ENCODE peak calls at places on chromosomes 1 and 21, in six cellular contexts. U is hepatocyte, K is HCT116, E is H9, V is neuronal stem cell, L is GM23338. Z is an unnamed sample.

GRCh38 chr1:87588445-87588844 is 259.8 kb downstream of the LMO4 start:
- DNase-seq in U (no peak), K (no peak), E (no peak), V (no peak), L (no peak), Z (no peak)

GRCh38 chr21:39885119-39885848 is 18.0 kb downstream of the PCP4 start:
- DNase-seq in U (no peak), K (no peak), E (no peak), V (no peak), L (no peak), Z (no peak)

GRCh38 chr1:65963161-65963888 is 170.6 kb downstream of the PDE4B start:
- DNase-seq in U (no peak), K (no peak), E (no peak), V (no peak), L (no peak), Z (no peak)

GRCh38 chr1:226304291-226304955 is 4.5 kb downstream of the LIN9 start:
- DNase-seq in U (no peak), K (no peak), E (no peak), V (no peak), L (peak; percentile 74), Z (no peak)

GRCh38 chr1:39177641-39178040 is 26.9 kb upstream of the MACF1 start:
- DNase-seq in U (no peak), K (no peak), E (no peak), V (no peak), L (no peak), Z (no peak)

GRCh38 chr1:248670003-248670402 is 14.7 kb upstream of the OR2T27 start:
- DNase-seq in U (no peak), K (peak; percentile 7), E (no peak), V (no peak), L (peak; percentile 20), Z (no peak)

GRCh38 chr1:52919051-52919719 is 2.4 kb downstream of the ECHDC2 start:
- DNase-seq in U (no peak), K (no peak), E (no peak), V (no peak), L (no peak), Z (no peak)

GRCh38 chr1:112744019-112744578 is 29.0 kb upstream of the PPM1J start:
- DNase-seq in U (peak; percentile 66), K (no peak), E (peak; percentile 77), V (peak; percentile 29), L (peak; percentile 79), Z (no peak)

GRCh38 chr1:61083014-61083798 is 845 bp downstream of the NFIA start:
- DNase-seq in U (peak; percentile 34), K (no peak), E (no peak), V (no peak), L (peak; percentile 35), Z (no peak)

GRCh38 chr1:90573736-90574135 is 143.4 kb downstream of the BARHL2 start:
- DNase-seq in U (no peak), K (no peak), E (no peak), V (no peak), L (no peak), Z (no peak)

GRCh38 chr1:3409737-3410434 is 44.6 kb upstream of the ARHGEF16 start:
- DNase-seq in U (peak; percentile 76), K (no peak), E (peak; percentile 44), V (no peak), L (peak; percentile 25), Z (no peak)

GRCh38 chr1:8364528-8365442 is 46.9 kb downstream of the SLC45A1 start:
- DNase-seq in U (no peak), K (no peak), E (no peak), V (no peak), L (no peak), Z (no peak)

GRCh38 chr1:35505911-35506798 is 51.0 kb downstream of the KIAA0319L start:
- DNase-seq in U (no peak), K (peak; percentile 13), E (no peak), V (no peak), L (no peak), Z (peak; percentile 67)

GRCh38 chr1:155193275-155193990 is 14.3 kb downstream of the THBS3 start:
- DNase-seq in U (peak; percentile 93), K (peak; percentile 79), E (peak; percentile 95), V (peak; percentile 91), L (peak; percentile 94), Z (peak; percentile 90)

GRCh38 chr1:160219062-160219929 is 14.1 kb downstream of the PEA15 start:
- DNase-seq in U (peak; percentile 72), K (peak; percentile 19), E (peak; percentile 67), V (no peak), L (peak; percentile 86), Z (peak; percentile 58)

GRCh38 chr1:2987773-2988172 is 33.5 kb upstream of the ACTRT2 start:
- DNase-seq in U (no peak), K (no peak), E (no peak), V (no peak), L (no peak), Z (no peak)

GRCh38 chr1:147750618-147751217 is 9.7 kb downstream of the GJA5 start:
- DNase-seq in U (no peak), K (no peak), E (no peak), V (no peak), L (no peak), Z (no peak)

GRCh38 chr1:73765551-73766233 is 432.3 kb downstream of the LRRIQ3 start:
- DNase-seq in U (no peak), K (no peak), E (no peak), V (no peak), L (no peak), Z (no peak)

GRCh38 chr1:27672750-27673112 is 739 bp upstream of the IFI6 start:
- DNase-seq in U (no peak), K (no peak), E (no peak), V (no peak), L (no peak), Z (no peak)

GRCh38 chr1:181587870-181588438 is 104.6 kb downstream of the CACNA1E start:
- DNase-seq in U (no peak), K (no peak), E (peak; percentile 52), V (no peak), L (peak; percentile 67), Z (peak; percentile 53)

GRCh38 chr1:31497601-31498000 is 78.7 kb upstream of the TINAGL1 start:
- DNase-seq in U (no peak), K (no peak), E (no peak), V (no peak), L (no peak), Z (no peak)

GRCh38 chr1:204673909-204674701 is 11.4 kb downstream of the LRRN2 start:
- DNase-seq in U (no peak), K (no peak), E (peak; percentile 45), V (no peak), L (peak; percentile 67), Z (no peak)

GRCh38 chr1:198681247-198681646 is 42.4 kb downstream of the PTPRC start:
- DNase-seq in U (no peak), K (no peak), E (no peak), V (no peak), L (no peak), Z (peak; percentile 88)

GRCh38 chr1:38292969-38293368 is 246.4 kb upstream of the POU3F1 start:
- DNase-seq in U (no peak), K (no peak), E (no peak), V (no peak), L (no peak), Z (no peak)

GRCh38 chr1:193183019-193183643 is 3.3 kb downstream of the B3GALT2 start:
- DNase-seq in U (peak; percentile 77), K (peak; percentile 51), E (no peak), V (peak; percentile 37), L (peak; percentile 74), Z (peak; percentile 87)

GRCh38 chr1:58774027-58774426 is 9.8 kb downstream of the JUN start:
- DNase-seq in U (no peak), K (no peak), E (no peak), V (no peak), L (no peak), Z (no peak)

GRCh38 chr1:31910933-31911332 is 27.2 kb downstream of the PTP4A2 start:
- DNase-seq in U (no peak), K (no peak), E (no peak), V (no peak), L (no peak), Z (peak; percentile 46)

GRCh38 chr1:15098366-15099125 is 55.0 kb upstream of the TMEM51 start:
- DNase-seq in U (no peak), K (no peak), E (no peak), V (no peak), L (no peak), Z (no peak)

GRCh38 chr1:101282314-101283087 is 45.7 kb downstream of the S1PR1 start:
- DNase-seq in U (no peak), K (no peak), E (no peak), V (no peak), L (no peak), Z (no peak)

GRCh38 chr1:151887028-151887427 is 22.3 kb downstream of the THEM4 start:
- DNase-seq in U (no peak), K (no peak), E (no peak), V (no peak), L (no peak), Z (no peak)

GRCh38 chr1:29004813-29005212 is 90.4 kb downstream of the EPB41 start:
- DNase-seq in U (no peak), K (no peak), E (no peak), V (no peak), L (no peak), Z (no peak)

GRCh38 chr1:208164609-208165008 is 79.6 kb downstream of the PLXNA2 start:
- DNase-seq in U (no peak), K (no peak), E (no peak), V (no peak), L (no peak), Z (no peak)
- H3K4me2 ChIP-seq in U (no peak overlapping the region), K (no peak overlapping the region), E (no peak overlapping the region), V (no peak overlapping the region), L (no peak overlapping the region), Z (no peak overlapping the region)

GRCh38 chr1:107292012-107292411 is 151.2 kb downstream of the NTNG1 start:
- DNase-seq in U (no peak), K (no peak), E (no peak), V (no peak), L (no peak), Z (no peak)
- H3K4me2 ChIP-seq in U (no peak overlapping the region), K (no peak overlapping the region), E (no peak overlapping the region), V (no peak overlapping the region), L (no peak overlapping the region), Z (no peak overlapping the region)

GRCh38 chr1:18516473-18516872 is 35.7 kb downstream of the KLHDC7A start:
- DNase-seq in U (no peak), K (no peak), E (no peak), V (no peak), L (peak; percentile 28), Z (no peak)
- H3K4me2 ChIP-seq in U (no peak overlapping the region), K (no peak overlapping the region), E (no peak overlapping the region), V (no peak overlapping the region), L (no peak overlapping the region), Z (no peak overlapping the region)

DNA sequence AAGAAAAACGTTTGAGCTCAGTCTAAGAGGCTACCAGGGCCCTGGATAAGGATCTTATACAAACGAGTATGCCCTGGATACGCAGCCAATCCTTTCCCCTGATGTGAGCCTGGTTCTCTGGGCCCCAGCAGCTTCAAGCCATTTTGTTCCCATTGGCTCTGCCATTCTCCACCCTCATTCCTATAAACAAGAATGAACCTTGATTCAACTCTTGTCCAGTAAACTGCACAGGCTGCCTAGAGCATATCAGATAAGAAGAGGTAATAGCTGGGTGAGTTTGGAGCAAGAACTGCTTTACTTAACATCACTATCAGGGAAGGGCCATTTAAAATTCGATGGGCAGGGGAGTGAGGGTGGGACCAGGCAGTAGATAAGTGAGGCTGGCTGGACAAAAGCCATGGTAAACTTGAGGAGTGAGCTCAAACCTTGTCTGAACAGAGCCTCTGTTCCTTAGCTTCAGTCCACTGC is 11.3 kb downstream of the BTG2 start:
- DNase-seq in U (peak; percentile 81), K (no peak), E (no peak), V (no peak), L (no peak), Z (no peak)
- H3K4me2 ChIP-seq in U (peak overlapping the region; percentile 39), K (no peak overlapping the region), E (no peak overlapping the region), V (no peak overlapping the region), L (no peak overlapping the region), Z (no peak overlapping the region)

Z was measured in Karpas-422.